ENCODE peak calls at places on chromosomes 4 and X, in four cellular contexts. One of them, this sample, is unnamed.

GRCh38 chr4:128979934-128980333 is 113.4 kb downstream of the SCLT1 start:
- DNase-seq in stimulated activated naive CD4-positive, alpha-beta T cell: no peak
- DNase-seq in smooth muscle cell of the brain vasculature: peak
- DNase-seq in activated CD4-positive, alpha-beta T cell treated with anti-CD3 and anti-CD28 coated beads for 1 hour: no peak
- DNase-seq in this sample: peak

GRCh38 chrX:24259544-24260240 is 54.2 kb downstream of the SUPT20HL2 start:
- DNase-seq in stimulated activated naive CD4-positive, alpha-beta T cell: no peak
- DNase-seq in smooth muscle cell of the brain vasculature: peak
- DNase-seq in activated CD4-positive, alpha-beta T cell treated with anti-CD3 and anti-CD28 coated beads for 1 hour: no peak
- DNase-seq in this sample: peak

GRCh38 chrX:19824603-19825002 is 62.8 kb downstream of the SH3KBP1 start:
- DNase-seq in stimulated activated naive CD4-positive, alpha-beta T cell: no peak
- DNase-seq in smooth muscle cell of the brain vasculature: no peak
- DNase-seq in activated CD4-positive, alpha-beta T cell treated with anti-CD3 and anti-CD28 coated beads for 1 hour: no peak
- DNase-seq in this sample: peak

GRCh38 chr4:20253799-20254409 is 2.2 kb downstream of the SLIT2 start:
- DNase-seq in stimulated activated naive CD4-positive, alpha-beta T cell: no peak
- DNase-seq in smooth muscle cell of the brain vasculature: no peak
- DNase-seq in activated CD4-positive, alpha-beta T cell treated with anti-CD3 and anti-CD28 coated beads for 1 hour: no peak
- DNase-seq in this sample: peak

GRCh38 chr4:65508169-65508568 is 162.1 kb downstream of the EPHA5 start:
- DNase-seq in stimulated activated naive CD4-positive, alpha-beta T cell: no peak
- DNase-seq in smooth muscle cell of the brain vasculature: no peak
- DNase-seq in activated CD4-positive, alpha-beta T cell treated with anti-CD3 and anti-CD28 coated beads for 1 hour: no peak
- DNase-seq in this sample: peak

GRCh38 chrX:43805579-43805978 is 76.7 kb downstream of the MAOB start:
- DNase-seq in stimulated activated naive CD4-positive, alpha-beta T cell: no peak
- DNase-seq in smooth muscle cell of the brain vasculature: no peak
- DNase-seq in activated CD4-positive, alpha-beta T cell treated with anti-CD3 and anti-CD28 coated beads for 1 hour: no peak
- DNase-seq in this sample: peak

GRCh38 chrX:133726211-133726630 is 259.2 kb downstream of the GPC3 start:
- DNase-seq in stimulated activated naive CD4-positive, alpha-beta T cell: no peak
- DNase-seq in smooth muscle cell of the brain vasculature: peak
- DNase-seq in activated CD4-positive, alpha-beta T cell treated with anti-CD3 and anti-CD28 coated beads for 1 hour: no peak
- DNase-seq in this sample: peak

GRCh38 chr4:86356425-86356824 is 3.4 kb downstream of the MAPK10 start:
- DNase-seq in stimulated activated naive CD4-positive, alpha-beta T cell: no peak
- DNase-seq in smooth muscle cell of the brain vasculature: no peak
- DNase-seq in activated CD4-positive, alpha-beta T cell treated with anti-CD3 and anti-CD28 coated beads for 1 hour: no peak
- DNase-seq in this sample: no peak

GRCh38 chr4:107712236-107712635 is 7.8 kb downstream of the PAPSS1 start:
- DNase-seq in stimulated activated naive CD4-positive, alpha-beta T cell: no peak
- DNase-seq in smooth muscle cell of the brain vasculature: no peak
- DNase-seq in activated CD4-positive, alpha-beta T cell treated with anti-CD3 and anti-CD28 coated beads for 1 hour: no peak
- DNase-seq in this sample: no peak

GRCh38 chrX:17377795-17378194 is 2.8 kb downstream of the NHS start:
- DNase-seq in stimulated activated naive CD4-positive, alpha-beta T cell: no peak
- DNase-seq in smooth muscle cell of the brain vasculature: no peak
- DNase-seq in activated CD4-positive, alpha-beta T cell treated with anti-CD3 and anti-CD28 coated beads for 1 hour: no peak
- DNase-seq in this sample: peak

GRCh38 chr4:48699470-48699869 is 80.6 kb downstream of the FRYL start:
- DNase-seq in stimulated activated naive CD4-positive, alpha-beta T cell: no peak
- DNase-seq in smooth muscle cell of the brain vasculature: no peak
- DNase-seq in activated CD4-positive, alpha-beta T cell treated with anti-CD3 and anti-CD28 coated beads for 1 hour: no peak
- DNase-seq in this sample: peak

GRCh38 chr4:36414248-36414647 is 132.8 kb downstream of the DTHD1 start:
- DNase-seq in stimulated activated naive CD4-positive, alpha-beta T cell: no peak
- DNase-seq in smooth muscle cell of the brain vasculature: no peak
- DNase-seq in activated CD4-positive, alpha-beta T cell treated with anti-CD3 and anti-CD28 coated beads for 1 hour: no peak
- DNase-seq in this sample: no peak

GRCh38 chr4:80187677-80188076 is 9.6 kb upstream of the PRDM8 start:
- DNase-seq in stimulated activated naive CD4-positive, alpha-beta T cell: no peak
- DNase-seq in smooth muscle cell of the brain vasculature: no peak
- DNase-seq in activated CD4-positive, alpha-beta T cell treated with anti-CD3 and anti-CD28 coated beads for 1 hour: no peak
- DNase-seq in this sample: no peak

GRCh38 chrX:1248381-1249061 is 20.1 kb upstream of the CSF2RA start:
- DNase-seq in stimulated activated naive CD4-positive, alpha-beta T cell: no peak
- DNase-seq in smooth muscle cell of the brain vasculature: no peak
- DNase-seq in activated CD4-positive, alpha-beta T cell treated with anti-CD3 and anti-CD28 coated beads for 1 hour: no peak
- DNase-seq in this sample: peak